ENCODE peak calls at places on chromosome 1, in ten cellular contexts. E is ovary, M is adipocyte, D is left lung, K is fibroblast of lung, S is cardiac muscle cell, N is tibial artery, Y is prostate gland, J is pancreas, A is IMR-90. R is an unnamed sample.

GRCh38 chr1:54745274-54745673 is 19.0 kb downstream of the PARS2 start:
- DNase-seq in E (no peak), M (no peak), D (no peak), K (no peak), S (no peak), N (no peak), Y (no peak), J (no peak), A (no peak), R (no peak)

GRCh38 chr1:169288011-169288414 is 79.6 kb downstream of the NME7 start:
- DNase-seq in E (no peak), M (peak; percentile 12), D (no peak), K (peak; percentile 74), S (no peak), N (no peak), Y (no peak), J (no peak), A (peak; percentile 17), R (no peak)

GRCh38 chr1:39167632-39168209 is 36.8 kb upstream of the MACF1 start:
- DNase-seq in E (no peak), M (peak; percentile 41), D (no peak), K (peak; percentile 67), S (no peak), N (no peak), Y (no peak), J (no peak), A (peak; percentile 59), R (no peak)

GRCh38 chr1:201999625-202000238 is 10.7 kb upstream of the ELF3 start:
- DNase-seq in E (no peak), M (peak; percentile 75), D (no peak), K (peak; percentile 33), S (peak; percentile 78), N (no peak), Y (no peak), J (no peak), A (peak; percentile 53), R (no peak)

GRCh38 chr1:58886611-58887010 is 102.8 kb upstream of the JUN start:
- DNase-seq in E (no peak), M (peak; percentile 39), D (no peak), K (no peak), S (no peak), N (peak; percentile 80), Y (no peak), J (no peak), A (no peak), R (no peak)

GRCh38 chr1:232873412-232873811 is 68.2 kb downstream of the MAP10 start:
- DNase-seq in E (no peak), M (no peak), D (no peak), K (no peak), S (no peak), N (no peak), Y (no peak), J (no peak), A (no peak), R (no peak)

GRCh38 chr1:229192851-229193250 is 78.1 kb upstream of the RAB4A start:
- DNase-seq in E (no peak), M (no peak), D (no peak), K (no peak), S (no peak), N (no peak), Y (no peak), J (no peak), A (no peak), R (no peak)

GRCh38 chr1:27070390-27071048 is 57.9 kb upstream of the TENT5B start:
- DNase-seq in E (no peak), M (no peak), D (no peak), K (no peak), S (no peak), N (no peak), Y (no peak), J (peak; percentile 73), A (no peak), R (no peak)

GRCh38 chr1:178607718-178608408 is 95.0 kb downstream of the TEX35 start:
- DNase-seq in E (no peak), M (no peak), D (no peak), K (peak; percentile 56), S (no peak), N (no peak), Y (no peak), J (no peak), A (no peak), R (no peak)

GRCh38 chr1:101389547-101389929 is 152.7 kb downstream of the S1PR1 start:
- DNase-seq in E (no peak), M (no peak), D (no peak), K (no peak), S (no peak), N (no peak), Y (no peak), J (no peak), A (no peak), R (no peak)

GRCh38 chr1:66300986-66301451 is 232.9 kb upstream of the SGIP1 start:
- DNase-seq in E (no peak), M (peak; percentile 58), D (no peak), K (peak; percentile 38), S (no peak), N (no peak), Y (no peak), J (no peak), A (peak; percentile 59), R (no peak)

GRCh38 chr1:93665015-93665414 is 16.6 kb downstream of the BCAR3 start:
- DNase-seq in E (no peak), M (no peak), D (no peak), K (peak; percentile 60), S (no peak), N (no peak), Y (no peak), J (no peak), A (no peak), R (no peak)
- H3K4me1 ChIP-seq in E (peaks cover 26% of the 10 kb centered on the region), M (peaks cover 74% of the 10 kb centered on the region), D (peaks cover 41% of the 10 kb centered on the region), K (peaks cover 40% of the 10 kb centered on the region), S (peaks cover 13% of the 10 kb centered on the region), N (no peaks in the 10 kb centered on the region), Y (peaks cover 2% of the 10 kb centered on the region), J (no peaks in the 10 kb centered on the region), A (peaks cover 55% of the 10 kb centered on the region), R (peaks cover 39% of the 10 kb centered on the region)

GRCh38 chr1:21904475-21904724 is 32.7 kb downstream of the HSPG2 start:
- DNase-seq in E (no peak), M (no peak), D (no peak), K (no peak), S (no peak), N (no peak), Y (no peak), J (no peak), A (no peak), R (no peak)

GRCh38 chr1:21907737-21908136 is 29.4 kb downstream of the HSPG2 start:
- DNase-seq in E (no peak), M (no peak), D (no peak), K (no peak), S (no peak), N (no peak), Y (no peak), J (no peak), A (no peak), R (no peak)

GRCh38 chr1:21907079-21907418 is 30.1 kb downstream of the HSPG2 start:
- DNase-seq in E (no peak), M (no peak), D (no peak), K (no peak), S (no peak), N (no peak), Y (no peak), J (no peak), A (no peak), R (no peak)

GRCh38 chr1:21904725-21905520 is 32.2 kb downstream of the HSPG2 start:
- DNase-seq in E (no peak), M (no peak), D (no peak), K (peak; percentile 97), S (no peak), N (peak; percentile 73), Y (no peak), J (peak; percentile 96), A (peak; percentile 90), R (peak; percentile 61)

GRCh38 chr1:21906173-21907078 is 30.7 kb downstream of the HSPG2 start:
- DNase-seq in E (peak; percentile 65), M (peak; percentile 65), D (no peak), K (no peak), S (no peak), N (peak; percentile 95), Y (no peak), J (no peak), A (peak; percentile 34), R (peak; percentile 76)
- H3K4me1 ChIP-seq in E (peaks cover 32% of the 10 kb centered on the region), M (peaks cover 95% of the 10 kb centered on the region), D (peaks cover 80% of the 10 kb centered on the region), K (peaks cover 29% of the 10 kb centered on the region), S (peaks cover 60% of the 10 kb centered on the region), N (peaks cover 26% of the 10 kb centered on the region), Y (peaks cover 4% of the 10 kb centered on the region), J (peaks cover 20% of the 10 kb centered on the region), A (peaks cover 25% of the 10 kb centered on the region), R (peaks cover 82% of the 10 kb centered on the region)

GRCh38 chr1:156104861-156105546 is 9.5 kb upstream of the LMNA start:
- DNase-seq in E (peak; percentile 68), M (peak; percentile 74), D (no peak), K (no peak), S (no peak), N (no peak), Y (no peak), J (no peak), A (peak; percentile 49), R (no peak)
- H3K4me1 ChIP-seq in E (peaks cover 43% of the 10 kb centered on the region), M (peaks cover 77% of the 10 kb centered on the region), D (peaks cover 67% of the 10 kb centered on the region), K (peaks cover 45% of the 10 kb centered on the region), S (peaks cover 45% of the 10 kb centered on the region), N (peaks cover 7% of the 10 kb centered on the region), Y (peaks cover 26% of the 10 kb centered on the region), J (peaks cover 33% of the 10 kb centered on the region), A (peaks cover 50% of the 10 kb centered on the region), R (peaks cover 65% of the 10 kb centered on the region)

DNA sequence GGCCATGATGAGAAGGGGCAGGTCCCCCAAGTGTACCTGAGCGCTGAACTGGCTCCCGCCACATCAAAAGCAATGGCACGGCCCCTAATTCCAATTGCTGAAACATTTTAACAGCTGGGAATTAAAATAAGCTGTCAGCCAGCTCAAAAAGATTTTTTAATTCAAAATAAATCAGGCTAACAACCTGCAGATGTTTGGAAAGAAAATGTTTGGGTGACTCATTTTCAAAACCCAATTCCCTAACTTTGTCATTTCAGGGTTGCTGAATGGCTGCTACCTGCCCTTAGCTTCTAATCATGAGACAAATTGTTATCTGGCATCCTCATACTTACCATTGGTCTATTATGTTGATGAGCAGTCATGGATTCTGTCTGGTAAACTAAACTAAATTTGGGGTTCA is 126.9 kb downstream of the SLC30A10 start:
- DNase-seq in E (no peak), M (no peak), D (no peak), K (no peak), S (no peak), N (no peak), Y (no peak), J (no peak), A (no peak), R (no peak)
- H3K4me1 ChIP-seq in E (no peaks in the 10 kb centered on the region), M (peaks cover 9% of the 10 kb centered on the region), D (no peaks in the 10 kb centered on the region), K (peaks cover 4% of the 10 kb centered on the region), S (peaks cover 4% of the 10 kb centered on the region), N (no peaks in the 10 kb centered on the region), Y (no peaks in the 10 kb centered on the region), J (no peaks in the 10 kb centered on the region), A (no peaks in the 10 kb centered on the region), R (no peaks in the 10 kb centered on the region)

DNA sequence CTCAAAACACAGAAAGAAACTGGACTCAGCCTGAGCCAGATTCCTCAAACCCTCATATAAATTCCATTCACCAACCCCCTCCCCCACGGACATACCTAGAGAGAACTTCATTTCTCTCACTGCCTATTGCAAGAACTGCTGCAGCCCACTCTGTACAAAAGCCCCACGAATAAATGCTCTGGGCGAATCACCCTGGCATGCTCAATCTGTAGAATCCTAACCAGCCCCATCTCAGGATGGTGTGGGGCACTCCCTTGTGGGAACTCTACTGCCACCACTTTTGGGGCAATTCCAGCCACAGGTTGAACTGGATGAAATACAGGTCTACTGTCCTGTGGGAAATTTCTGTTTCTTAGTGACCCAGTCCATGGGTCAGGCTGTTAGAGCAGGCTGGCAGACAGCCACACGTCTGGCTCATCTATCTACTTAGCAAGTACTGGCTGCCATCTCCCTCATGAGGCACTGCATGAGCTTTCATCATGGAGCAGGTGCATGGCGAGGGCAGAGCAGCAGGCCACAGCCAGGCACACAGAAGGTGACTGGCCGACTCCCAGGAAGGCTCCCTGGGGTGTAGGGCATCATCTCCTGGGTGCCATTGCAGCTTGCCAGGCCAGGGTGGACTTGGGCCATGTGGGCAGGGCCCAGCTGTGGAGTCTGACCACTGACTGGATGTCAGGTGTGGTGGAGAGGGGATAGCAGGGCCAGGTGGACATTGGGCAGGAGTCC is 1.6 kb upstream of the C1orf35 start:
- DNase-seq in E (peak; percentile 39), M (no peak), D (peak; percentile 61), K (peak; percentile 27), S (no peak), N (no peak), Y (no peak), J (peak; percentile 66), A (no peak), R (no peak)
- H3K4me1 ChIP-seq in E (peaks cover 2% of the 10 kb centered on the region), M (peaks cover 20% of the 10 kb centered on the region), D (peaks cover 63% of the 10 kb centered on the region), K (no peaks in the 10 kb centered on the region), S (no peaks in the 10 kb centered on the region), N (no peaks in the 10 kb centered on the region), Y (peaks cover 6% of the 10 kb centered on the region), J (peaks cover 18% of the 10 kb centered on the region), A (peaks cover 10% of the 10 kb centered on the region), R (peaks cover 41% of the 10 kb centered on the region)